ENCODE peak calls at places on chromosomes 11 and 22, in six cellular contexts. One of them, this sample, is unnamed.

GRCh38 chr11:61973603-61974162 is 6.2 kb upstream of the FTH1 start:
- DNase-seq in activated CD4-positive, alpha-beta T cell treated with anti-CD3 and anti-CD28 coated beads for 4 hours: no peak
- DNase-seq in stimulated activated CD4-positive, alpha-beta T cell treated with anti-CD3 and anti-CD28 coated beads, Interleukin-12 subunit alpha, Interleukin-12 subunit beta, amount 100 ng/mL, for 48 hours: no peak
- DNase-seq in nephron progenitor cell: no peak
- DNase-seq in HTR-8/SVneo: no peak
- DNase-seq in T follicular helper cell: no peak
- DNase-seq in this sample: no peak

GRCh38 chr22:23070418-23071162 is at the start of gene GNAZ:
- DNase-seq in activated CD4-positive, alpha-beta T cell treated with anti-CD3 and anti-CD28 coated beads for 4 hours: peak
- DNase-seq in T follicular helper cell: no peak
- DNase-seq in HTR-8/SVneo: no peak
- DNase-seq in stimulated activated CD4-positive, alpha-beta T cell treated with anti-CD3 and anti-CD28 coated beads, Interleukin-12 subunit alpha, Interleukin-12 subunit beta, amount 100 ng/mL, for 48 hours: no peak
- DNase-seq in nephron progenitor cell: peak
- DNase-seq in this sample: no peak

GRCh38 chr11:68989936-68990606 is 9.3 kb upstream of the MRGPRD start:
- DNase-seq in stimulated activated CD4-positive, alpha-beta T cell treated with anti-CD3 and anti-CD28 coated beads, Interleukin-12 subunit alpha, Interleukin-12 subunit beta, amount 100 ng/mL, for 48 hours: no peak
- DNase-seq in activated CD4-positive, alpha-beta T cell treated with anti-CD3 and anti-CD28 coated beads for 4 hours: no peak
- DNase-seq in nephron progenitor cell: no peak
- DNase-seq in HTR-8/SVneo: no peak
- DNase-seq in T follicular helper cell: no peak
- DNase-seq in this sample: no peak

GRCh38 chr11:86625981-86626380 is 46.4 kb downstream of the ME3 start:
- DNase-seq in HTR-8/SVneo: no peak
- DNase-seq in stimulated activated CD4-positive, alpha-beta T cell treated with anti-CD3 and anti-CD28 coated beads, Interleukin-12 subunit alpha, Interleukin-12 subunit beta, amount 100 ng/mL, for 48 hours: no peak
- DNase-seq in nephron progenitor cell: no peak
- DNase-seq in activated CD4-positive, alpha-beta T cell treated with anti-CD3 and anti-CD28 coated beads for 4 hours: no peak
- DNase-seq in T follicular helper cell: no peak
- DNase-seq in this sample: no peak

GRCh38 chr11:128481135-128481534 is 106.2 kb downstream of the ETS1 start:
- DNase-seq in nephron progenitor cell: no peak
- DNase-seq in activated CD4-positive, alpha-beta T cell treated with anti-CD3 and anti-CD28 coated beads for 4 hours: no peak
- DNase-seq in T follicular helper cell: no peak
- DNase-seq in stimulated activated CD4-positive, alpha-beta T cell treated with anti-CD3 and anti-CD28 coated beads, Interleukin-12 subunit alpha, Interleukin-12 subunit beta, amount 100 ng/mL, for 48 hours: no peak
- DNase-seq in HTR-8/SVneo: peak
- DNase-seq in this sample: no peak

GRCh38 chr22:22030493-22031182 is 48.1 kb upstream of the TOP3B start:
- DNase-seq in T follicular helper cell: no peak
- DNase-seq in stimulated activated CD4-positive, alpha-beta T cell treated with anti-CD3 and anti-CD28 coated beads, Interleukin-12 subunit alpha, Interleukin-12 subunit beta, amount 100 ng/mL, for 48 hours: no peak
- DNase-seq in nephron progenitor cell: peak
- DNase-seq in activated CD4-positive, alpha-beta T cell treated with anti-CD3 and anti-CD28 coated beads for 4 hours: no peak
- DNase-seq in HTR-8/SVneo: no peak
- DNase-seq in this sample: no peak

GRCh38 chr11:46210133-46210636 is 67.3 kb upstream of the CREB3L1 start:
- DNase-seq in stimulated activated CD4-positive, alpha-beta T cell treated with anti-CD3 and anti-CD28 coated beads, Interleukin-12 subunit alpha, Interleukin-12 subunit beta, amount 100 ng/mL, for 48 hours: no peak
- DNase-seq in HTR-8/SVneo: peak
- DNase-seq in activated CD4-positive, alpha-beta T cell treated with anti-CD3 and anti-CD28 coated beads for 4 hours: no peak
- DNase-seq in nephron progenitor cell: no peak
- DNase-seq in T follicular helper cell: no peak
- DNase-seq in this sample: no peak

GRCh38 chr11:71420455-71421241 is 27.5 kb downstream of the DHCR7 start:
- DNase-seq in T follicular helper cell: no peak
- DNase-seq in HTR-8/SVneo: peak
- DNase-seq in activated CD4-positive, alpha-beta T cell treated with anti-CD3 and anti-CD28 coated beads for 4 hours: no peak
- DNase-seq in nephron progenitor cell: peak
- DNase-seq in stimulated activated CD4-positive, alpha-beta T cell treated with anti-CD3 and anti-CD28 coated beads, Interleukin-12 subunit alpha, Interleukin-12 subunit beta, amount 100 ng/mL, for 48 hours: no peak
- DNase-seq in this sample: no peak

GRCh38 chr11:5367461-5368074 is 16.0 kb upstream of the OR51M1 start:
- DNase-seq in activated CD4-positive, alpha-beta T cell treated with anti-CD3 and anti-CD28 coated beads for 4 hours: no peak
- DNase-seq in nephron progenitor cell: no peak
- DNase-seq in HTR-8/SVneo: no peak
- DNase-seq in stimulated activated CD4-positive, alpha-beta T cell treated with anti-CD3 and anti-CD28 coated beads, Interleukin-12 subunit alpha, Interleukin-12 subunit beta, amount 100 ng/mL, for 48 hours: no peak
- DNase-seq in T follicular helper cell: no peak
- DNase-seq in this sample: no peak

GRCh38 chr22:35465109-35465701 is 65.3 kb downstream of the MCM5 start:
- DNase-seq in stimulated activated CD4-positive, alpha-beta T cell treated with anti-CD3 and anti-CD28 coated beads, Interleukin-12 subunit alpha, Interleukin-12 subunit beta, amount 100 ng/mL, for 48 hours: no peak
- DNase-seq in HTR-8/SVneo: no peak
- DNase-seq in activated CD4-positive, alpha-beta T cell treated with anti-CD3 and anti-CD28 coated beads for 4 hours: no peak
- DNase-seq in nephron progenitor cell: no peak
- DNase-seq in T follicular helper cell: no peak
- DNase-seq in this sample: no peak

GRCh38 chr22:41305646-41306045 is 4.3 kb downstream of the ZC3H7B start:
- DNase-seq in HTR-8/SVneo: peak
- DNase-seq in activated CD4-positive, alpha-beta T cell treated with anti-CD3 and anti-CD28 coated beads for 4 hours: no peak
- DNase-seq in T follicular helper cell: no peak
- DNase-seq in nephron progenitor cell: no peak
- DNase-seq in stimulated activated CD4-positive, alpha-beta T cell treated with anti-CD3 and anti-CD28 coated beads, Interleukin-12 subunit alpha, Interleukin-12 subunit beta, amount 100 ng/mL, for 48 hours: no peak
- DNase-seq in this sample: no peak

GRCh38 chr22:48828688-48829087 is 999.0 kb downstream of the BRD1 start:
- DNase-seq in activated CD4-positive, alpha-beta T cell treated with anti-CD3 and anti-CD28 coated beads for 4 hours: no peak
- DNase-seq in HTR-8/SVneo: no peak
- DNase-seq in T follicular helper cell: no peak
- DNase-seq in nephron progenitor cell: no peak
- DNase-seq in stimulated activated CD4-positive, alpha-beta T cell treated with anti-CD3 and anti-CD28 coated beads, Interleukin-12 subunit alpha, Interleukin-12 subunit beta, amount 100 ng/mL, for 48 hours: no peak
- DNase-seq in this sample: no peak

GRCh38 chr11:9528573-9529332 is 44.7 kb upstream of the WEE1 start:
- DNase-seq in activated CD4-positive, alpha-beta T cell treated with anti-CD3 and anti-CD28 coated beads for 4 hours: no peak
- DNase-seq in nephron progenitor cell: no peak
- DNase-seq in T follicular helper cell: no peak
- DNase-seq in stimulated activated CD4-positive, alpha-beta T cell treated with anti-CD3 and anti-CD28 coated beads, Interleukin-12 subunit alpha, Interleukin-12 subunit beta, amount 100 ng/mL, for 48 hours: no peak
- DNase-seq in HTR-8/SVneo: no peak
- DNase-seq in this sample: no peak

GRCh38 chr22:41862160-41862529 is 29.2 kb downstream of the SREBF2 start:
- DNase-seq in HTR-8/SVneo: no peak
- DNase-seq in stimulated activated CD4-positive, alpha-beta T cell treated with anti-CD3 and anti-CD28 coated beads, Interleukin-12 subunit alpha, Interleukin-12 subunit beta, amount 100 ng/mL, for 48 hours: peak
- DNase-seq in nephron progenitor cell: peak
- DNase-seq in activated CD4-positive, alpha-beta T cell treated with anti-CD3 and anti-CD28 coated beads for 4 hours: peak
- DNase-seq in T follicular helper cell: peak
- DNase-seq in this sample: no peak